ENCODE peak calls at places on chromosomes 12 and 14, in ten cellular contexts. Z is pancreas, H is transverse colon, C is lung, X is fibroblast of lung, O is left lung, M is mesenchymal stem cell, T is HepG2, Y is GM12878, N is colonic mucosa. F is an unnamed sample.

GRCh38 chr14:49546766-49547165 is 39.4 kb downstream of the RPS29 start:
- DNase-seq in T (no peak), O (no peak), Y (no peak), C (no peak), N (no peak), Z (no peak), M (no peak), H (no peak), X (no peak), F (no peak)

GRCh38 chr12:48994224-48995060 is 4.7 kb downstream of the DDN start:
- DNase-seq in O (no peak), T (no peak), C (no peak), N (no peak), Z (no peak), X (no peak), H (no peak), Y (no peak), M (no peak), F (no peak)

GRCh38 chr12:48937170-48937569 is 11.9 kb upstream of the FKBP11 start:
- DNase-seq in X (no peak), N (no peak), Y (no peak), H (no peak), Z (no peak), O (no peak), M (no peak), C (no peak), T (no peak), F (no peak)

GRCh38 chr12:109782322-109782695 is 50.9 kb downstream of the TRPV4 start:
- DNase-seq in X (no peak), C (no peak), Y (no peak), Z (no peak), T (no peak), O (peak; percentile 65), M (no peak), H (no peak), N (no peak), F (no peak)

GRCh38 chr12:72677187-72677586 is 405.0 kb downstream of the TRHDE start:
- DNase-seq in C (no peak), Y (no peak), Z (no peak), X (no peak), H (no peak), O (no peak), M (peak; percentile 2), N (no peak), T (no peak), F (no peak)

GRCh38 chr14:79332504-79333197 is 878.7 kb downstream of the DIO2 start:
- DNase-seq in Y (no peak), N (no peak), O (no peak), Z (no peak), M (peak; percentile 10), H (no peak), T (no peak), X (no peak), C (no peak), F (peak; percentile 20)

GRCh38 chr12:44876554-44877275 is 600 bp upstream of the NELL2 start:
- DNase-seq in Z (no peak), T (no peak), O (peak; percentile 79), Y (no peak), M (peak; percentile 27), X (peak; percentile 14), C (peak; percentile 29), N (peak; percentile 19), H (no peak), F (peak; percentile 22)

GRCh38 chr14:77011226-77011762 is 17.2 kb downstream of the IRF2BPL start:
- DNase-seq in T (no peak), Y (no peak), M (no peak), C (no peak), X (no peak), N (peak; percentile 73), O (no peak), H (peak; percentile 62), Z (no peak), F (no peak)

GRCh38 chr12:76032043-76032981 is 736 bp upstream of the PHLDA1 start:
- DNase-seq in O (no peak), H (peak; percentile 30), N (peak; percentile 52), X (peak; percentile 75), M (peak; percentile 79), C (peak; percentile 52), Z (peak; percentile 55), Y (peak; percentile 34), T (peak; percentile 70), F (peak; percentile 71)

GRCh38 chr12:76031081-76031413 is 529 bp downstream of the PHLDA1 start:
- DNase-seq in X (no peak), N (no peak), T (no peak), H (no peak), Y (no peak), O (peak; percentile 85), C (no peak), M (no peak), Z (no peak), F (no peak)

GRCh38 chr12:76031414-76032042 is at the start of gene PHLDA1:
- DNase-seq in N (peak; percentile 94), O (peak; percentile 97), X (peak; percentile 98), Z (peak; percentile 93), M (peak; percentile 98), Y (peak; percentile 79), H (peak; percentile 91), C (peak; percentile 91), T (peak; percentile 91), F (peak; percentile 92)

GRCh38 chr12:76035045-76035444 is 3.5 kb upstream of the PHLDA1 start:
- DNase-seq in Z (no peak), H (no peak), C (no peak), M (no peak), X (no peak), Y (no peak), T (no peak), O (no peak), N (no peak), F (no peak)

GRCh38 chr12:76033116-76034001 is 1.8 kb upstream of the PHLDA1 start:
- DNase-seq in N (no peak), Y (no peak), T (no peak), X (peak; percentile 59), O (no peak), M (peak; percentile 58), H (no peak), C (no peak), Z (no peak), F (peak; percentile 50)
- H3K27ac ChIP-seq in N (peak overlapping the region; percentile 90), Y (no peak overlapping the region), T (peak overlapping the region; percentile 95), X (peak overlapping the region; percentile 97), O (peak overlapping the region; percentile 95), M (peak overlapping the region; percentile 88), H (peak overlapping the region; percentile 92), C (peak overlapping the region; percentile 99), Z (peak overlapping the region; percentile 88), F (peak overlapping the region; percentile 89)

DNA sequence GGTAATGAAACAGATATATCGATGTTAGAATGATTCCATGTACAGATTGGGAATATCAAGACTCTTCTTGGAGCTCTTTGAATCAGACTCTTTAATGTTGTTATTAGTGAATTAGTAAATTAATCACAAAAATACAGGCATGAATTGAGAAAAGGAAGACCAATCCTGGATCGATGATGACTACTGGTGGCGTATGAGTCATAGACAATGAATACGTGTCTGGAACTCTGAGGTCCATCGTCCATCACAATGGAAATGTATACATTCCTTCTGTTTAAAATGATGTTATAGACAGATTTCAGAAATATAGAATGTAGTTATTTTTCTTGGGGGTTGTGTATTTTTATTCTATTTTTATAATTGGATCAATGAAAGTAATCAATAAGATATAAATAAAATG is 80.2 kb upstream of the RTL1 start:
- DNase-seq in H (no peak), O (no peak), X (no peak), N (no peak), M (no peak), C (no peak), Z (no peak), T (no peak), Y (no peak), F (no peak)
- H3K4me1 ChIP-seq in H (no peaks in the 10 kb centered on the region), O (no peaks in the 10 kb centered on the region), X (no peaks in the 10 kb centered on the region), N (no peaks in the 10 kb centered on the region), M (peaks cover 3% of the 10 kb centered on the region), C (no peaks in the 10 kb centered on the region), Z (no peaks in the 10 kb centered on the region), T (no peaks in the 10 kb centered on the region), Y (no peaks in the 10 kb centered on the region), F (peaks cover 47% of the 10 kb centered on the region)

GRCh38 chr14:44151120-44151519 is 356.0 kb downstream of the FSCB start:
- DNase-seq in T (no peak), Z (no peak), C (no peak), H (no peak), O (no peak), Y (no peak), X (no peak), M (no peak), N (no peak), F (no peak)
- H3K27ac ChIP-seq in T (no peak overlapping the region), Z (no peak overlapping the region), C (no peak overlapping the region), H (no peak overlapping the region), O (no peak overlapping the region), Y (no peak overlapping the region), X (no peak overlapping the region), M (no peak overlapping the region), N (no peak overlapping the region), F (no peak overlapping the region)

GRCh38 chr14:103392572-103392971 is 7.4 kb downstream of the MARK3 start:
- DNase-seq in Z (no peak), T (no peak), X (no peak), H (no peak), N (no peak), O (no peak), C (no peak), M (no peak), Y (no peak), F (no peak)

GRCh38 chr14:103392106-103392505 is 6.9 kb downstream of the MARK3 start:
- DNase-seq in Z (no peak), C (no peak), X (no peak), N (no peak), T (no peak), Y (no peak), H (no peak), O (no peak), M (no peak), F (no peak)

GRCh38 chr14:103393078-103393477 is 7.9 kb downstream of the MARK3 start:
- DNase-seq in X (no peak), M (no peak), O (no peak), Z (no peak), N (no peak), C (no peak), H (no peak), T (no peak), Y (no peak), F (no peak)

GRCh38 chr14:103395245-103395644 is 10.0 kb downstream of the MARK3 start:
- DNase-seq in O (no peak), T (no peak), Y (no peak), N (no peak), Z (no peak), H (no peak), C (no peak), M (peak; percentile 76), X (no peak), F (no peak)

DNA sequence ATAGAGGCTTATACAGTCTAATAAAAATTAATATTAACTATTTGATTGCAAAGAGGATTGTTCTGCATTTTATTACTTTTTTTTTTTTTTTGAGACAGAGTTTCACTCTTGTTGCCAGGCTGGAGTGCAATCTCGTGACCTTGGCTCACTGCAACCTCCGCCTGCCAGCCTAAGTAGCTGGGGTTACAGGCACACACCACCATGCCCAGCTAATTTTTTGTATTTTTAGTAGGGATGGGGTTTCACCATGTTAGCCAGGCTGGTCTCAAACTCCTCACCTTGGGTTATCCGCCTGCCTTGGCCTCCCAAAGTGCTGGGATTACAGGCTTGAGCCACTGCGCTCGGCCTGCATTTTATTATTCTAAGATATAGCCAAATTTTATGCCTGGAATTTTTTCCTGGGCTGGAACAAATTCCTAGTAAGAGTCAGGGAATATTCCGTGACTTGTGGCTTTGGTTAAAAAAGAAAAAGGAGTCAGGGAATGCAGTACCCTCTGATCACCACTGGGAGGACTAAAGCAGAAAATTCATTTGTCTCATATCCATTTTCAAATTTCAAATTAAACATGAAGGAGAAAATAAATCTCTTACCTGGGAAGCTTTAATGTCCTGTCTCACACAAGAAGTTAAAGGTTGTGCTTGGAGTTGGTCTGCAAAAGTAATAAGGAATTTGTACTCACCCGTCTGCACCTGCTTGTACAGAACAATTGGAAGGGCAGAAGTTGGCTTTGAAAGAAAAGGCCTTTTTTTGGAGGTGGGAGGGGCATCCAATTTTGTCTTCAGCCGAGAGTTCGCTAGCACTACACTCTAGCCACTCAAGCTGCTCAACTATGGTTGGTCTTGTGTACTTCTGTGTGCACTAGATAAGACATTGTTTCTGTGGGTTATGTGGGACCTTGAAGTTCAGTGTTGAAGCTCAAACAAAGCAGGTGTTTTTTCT is 8.7 kb downstream of the MARK3 start:
- DNase-seq in Y (no peak), M (peak; percentile 61), T (no peak), N (no peak), O (no peak), X (peak; percentile 60), Z (peak; percentile 43), H (no peak), C (no peak), F (peak; percentile 42)
- H3K4me1 ChIP-seq in Y (peaks cover 16% of the 10 kb centered on the region), M (peaks cover 8% of the 10 kb centered on the region), T (peaks cover 49% of the 10 kb centered on the region), N (peaks cover 10% of the 10 kb centered on the region), O (peaks cover 35% of the 10 kb centered on the region), X (peaks cover 11% of the 10 kb centered on the region), Z (peaks cover 46% of the 10 kb centered on the region), H (peaks cover 76% of the 10 kb centered on the region), C (peaks cover 5% of the 10 kb centered on the region), F (peaks cover 24% of the 10 kb centered on the region)